ENCODE peak calls at places on chromosomes 13 and 19, in ten cellular contexts. One of them, this sample, is unnamed.

GRCh38 chr19:15149704-15150103 is 42.5 kb downstream of the SYDE1 start:
- DNase-seq in aorta: no peak
- DNase-seq in testis: no peak
- DNase-seq in AG04450: no peak
- DNase-seq in lung: no peak
- DNase-seq in tibial nerve: no peak
- DNase-seq in GM23248: no peak
- DNase-seq in WERI-Rb-1: no peak
- DNase-seq in CD8-positive, alpha-beta memory T cell: no peak
- DNase-seq in ovary: no peak
- DNase-seq in this sample: no peak

GRCh38 chr13:84491952-84492351 is 609.7 kb upstream of the SLITRK1 start:
- DNase-seq in testis: no peak
- DNase-seq in ovary: no peak
- DNase-seq in WERI-Rb-1: no peak
- DNase-seq in aorta: no peak
- DNase-seq in CD8-positive, alpha-beta memory T cell: no peak
- DNase-seq in lung: no peak
- DNase-seq in GM23248: no peak
- DNase-seq in AG04450: no peak
- DNase-seq in tibial nerve: no peak
- DNase-seq in this sample: no peak

GRCh38 chr13:67651908-67652307 is 421.8 kb upstream of the PCDH9 start:
- DNase-seq in WERI-Rb-1: no peak
- DNase-seq in aorta: no peak
- DNase-seq in ovary: no peak
- DNase-seq in tibial nerve: no peak
- DNase-seq in testis: no peak
- DNase-seq in lung: no peak
- DNase-seq in GM23248: no peak
- DNase-seq in AG04450: no peak
- DNase-seq in CD8-positive, alpha-beta memory T cell: no peak
- DNase-seq in this sample: no peak

GRCh38 chr19:6464070-6464873 is at the start of gene CRB3:
- DNase-seq in tibial nerve: no peak
- DNase-seq in AG04450: no peak
- DNase-seq in ovary: no peak
- DNase-seq in GM23248: no peak
- DNase-seq in lung: peak
- DNase-seq in CD8-positive, alpha-beta memory T cell: peak
- DNase-seq in WERI-Rb-1: no peak
- DNase-seq in aorta: no peak
- DNase-seq in testis: peak
- DNase-seq in this sample: no peak

GRCh38 chr13:88908896-88909535 is 1237.8 kb downstream of the SLITRK5 start:
- DNase-seq in aorta: no peak
- DNase-seq in tibial nerve: no peak
- DNase-seq in GM23248: no peak
- DNase-seq in lung: no peak
- DNase-seq in CD8-positive, alpha-beta memory T cell: no peak
- DNase-seq in testis: peak
- DNase-seq in ovary: no peak
- DNase-seq in WERI-Rb-1: no peak
- DNase-seq in AG04450: no peak
- DNase-seq in this sample: no peak

GRCh38 chr13:72255908-72256307 is 388.9 kb upstream of the DACH1 start:
- DNase-seq in AG04450: no peak
- DNase-seq in aorta: no peak
- DNase-seq in lung: no peak
- DNase-seq in GM23248: no peak
- DNase-seq in ovary: no peak
- DNase-seq in CD8-positive, alpha-beta memory T cell: no peak
- DNase-seq in WERI-Rb-1: peak
- DNase-seq in tibial nerve: no peak
- DNase-seq in testis: peak
- DNase-seq in this sample: no peak

GRCh38 chr13:51625555-51626345 is 41.5 kb downstream of the WDFY2 start:
- DNase-seq in WERI-Rb-1: no peak
- DNase-seq in testis: peak
- DNase-seq in ovary: no peak
- DNase-seq in tibial nerve: no peak
- DNase-seq in lung: no peak
- DNase-seq in GM23248: no peak
- DNase-seq in aorta: no peak
- DNase-seq in CD8-positive, alpha-beta memory T cell: no peak
- DNase-seq in AG04450: no peak
- DNase-seq in this sample: no peak

GRCh38 chr19:50531171-50531612 is 17.5 kb upstream of the ASPDH start:
- DNase-seq in testis: no peak
- DNase-seq in tibial nerve: no peak
- DNase-seq in WERI-Rb-1: no peak
- DNase-seq in lung: no peak
- DNase-seq in AG04450: no peak
- DNase-seq in ovary: no peak
- DNase-seq in aorta: no peak
- DNase-seq in CD8-positive, alpha-beta memory T cell: no peak
- DNase-seq in GM23248: no peak
- DNase-seq in this sample: peak

GRCh38 chr19:10078329-10078728 is 7.8 kb upstream of the SHFL start:
- DNase-seq in ovary: no peak
- DNase-seq in WERI-Rb-1: no peak
- DNase-seq in AG04450: no peak
- DNase-seq in aorta: no peak
- DNase-seq in testis: no peak
- DNase-seq in tibial nerve: no peak
- DNase-seq in GM23248: no peak
- DNase-seq in CD8-positive, alpha-beta memory T cell: no peak
- DNase-seq in lung: no peak
- DNase-seq in this sample: no peak

GRCh38 chr13:76512676-76513277 is 373.4 kb downstream of the KCTD12 start:
- DNase-seq in CD8-positive, alpha-beta memory T cell: no peak
- DNase-seq in WERI-Rb-1: no peak
- DNase-seq in testis: no peak
- DNase-seq in GM23248: peak
- DNase-seq in ovary: no peak
- DNase-seq in tibial nerve: no peak
- DNase-seq in AG04450: peak
- DNase-seq in lung: no peak
- DNase-seq in aorta: no peak
- DNase-seq in this sample: no peak

DNA sequence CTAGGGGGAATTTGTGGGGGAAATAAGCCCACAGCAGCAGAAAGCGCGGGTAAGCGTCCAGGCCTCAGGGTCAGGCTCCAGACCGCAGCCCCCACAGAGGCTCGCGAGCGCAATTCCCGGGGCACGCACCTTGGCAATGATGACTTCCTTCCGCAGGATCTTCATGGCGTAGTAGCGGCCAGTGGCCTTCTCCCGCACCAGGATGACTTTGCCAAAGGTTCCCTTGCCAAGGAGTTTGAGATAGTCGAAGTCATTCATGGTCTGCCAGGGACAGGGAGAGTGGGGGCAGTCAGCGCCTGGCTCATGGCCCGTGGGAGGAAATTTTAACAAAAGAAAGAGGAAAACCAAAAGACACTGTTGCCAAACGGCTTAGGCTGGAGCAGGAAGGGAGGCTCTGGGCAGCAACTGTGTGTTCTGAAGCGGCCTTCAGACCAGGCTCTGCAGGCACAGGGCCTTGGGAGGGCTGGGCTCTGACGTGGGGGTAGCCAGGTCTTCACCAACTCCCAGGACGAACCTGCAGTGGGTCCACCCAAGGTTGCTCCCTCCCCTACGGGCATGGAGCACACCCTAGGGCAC is 15.4 kb upstream of the CCNP start:
- DNase-seq in aorta: no peak
- DNase-seq in WERI-Rb-1: no peak
- DNase-seq in tibial nerve: peak
- DNase-seq in CD8-positive, alpha-beta memory T cell: no peak
- DNase-seq in testis: peak
- DNase-seq in GM23248: no peak
- DNase-seq in AG04450: no peak
- DNase-seq in ovary: peak
- DNase-seq in lung: peak
- DNase-seq in this sample: no peak
- H3K27ac ChIP-seq in aorta: no peak
- H3K27ac ChIP-seq in WERI-Rb-1: no peak
- H3K27ac ChIP-seq in tibial nerve: peak
- H3K27ac ChIP-seq in CD8-positive, alpha-beta memory T cell: no peak
- H3K27ac ChIP-seq in testis: peak
- H3K27ac ChIP-seq in GM23248: no peak
- H3K27ac ChIP-seq in AG04450: no peak
- H3K27ac ChIP-seq in ovary: peak
- H3K27ac ChIP-seq in lung: no peak
- H3K27ac ChIP-seq in this sample: no peak

DNA sequence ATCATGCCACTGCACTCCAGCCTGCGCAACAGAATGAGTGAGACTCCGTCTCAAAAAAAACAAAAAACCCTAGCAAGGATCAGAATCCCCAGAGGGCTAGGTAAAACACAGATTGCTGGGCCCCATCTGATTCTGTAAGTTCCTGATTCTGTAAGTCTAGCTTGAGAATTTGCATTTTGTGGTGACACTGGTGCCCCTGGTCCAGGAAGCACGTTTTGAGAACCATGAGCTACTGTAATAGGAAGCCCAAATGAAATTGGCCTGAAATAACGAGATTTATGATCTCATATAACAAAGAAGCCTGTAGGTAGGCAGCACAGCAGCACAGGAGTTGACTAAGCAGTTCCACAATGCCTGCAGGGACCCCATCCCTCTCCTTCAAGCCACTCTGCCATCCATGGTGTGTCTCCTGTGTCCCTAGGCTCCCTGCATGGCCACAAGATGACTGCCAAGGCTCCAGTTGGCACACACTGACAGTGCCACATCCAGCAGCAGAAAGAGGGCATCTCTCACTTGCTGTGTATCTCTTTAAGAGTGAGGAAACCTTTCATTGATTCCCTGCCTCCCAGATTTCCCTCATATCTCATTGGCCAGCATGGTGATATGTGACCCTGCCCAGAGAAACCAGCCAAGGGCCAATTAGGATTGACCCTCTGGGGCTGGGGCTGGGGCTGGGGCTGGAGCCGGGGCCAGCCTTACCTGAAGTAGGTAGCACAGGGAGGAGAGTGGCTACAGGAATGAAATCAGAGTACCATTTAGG is 21.7 kb downstream of the SIPA1L3 start:
- DNase-seq in aorta: no peak
- DNase-seq in WERI-Rb-1: no peak
- DNase-seq in ovary: no peak
- DNase-seq in lung: no peak
- DNase-seq in testis: no peak
- DNase-seq in CD8-positive, alpha-beta memory T cell: no peak
- DNase-seq in GM23248: no peak
- DNase-seq in AG04450: no peak
- DNase-seq in tibial nerve: no peak
- DNase-seq in this sample: no peak
- H3K4me3 ChIP-seq in aorta: no peak
- H3K4me3 ChIP-seq in WERI-Rb-1: no peak
- H3K4me3 ChIP-seq in ovary: no peak
- H3K4me3 ChIP-seq in lung: no peak
- H3K4me3 ChIP-seq in testis: no peak
- H3K4me3 ChIP-seq in CD8-positive, alpha-beta memory T cell: no peak
- H3K4me3 ChIP-seq in GM23248: no peak
- H3K4me3 ChIP-seq in AG04450: no peak
- H3K4me3 ChIP-seq in tibial nerve: no peak
- H3K4me3 ChIP-seq in this sample: no peak

DNA sequence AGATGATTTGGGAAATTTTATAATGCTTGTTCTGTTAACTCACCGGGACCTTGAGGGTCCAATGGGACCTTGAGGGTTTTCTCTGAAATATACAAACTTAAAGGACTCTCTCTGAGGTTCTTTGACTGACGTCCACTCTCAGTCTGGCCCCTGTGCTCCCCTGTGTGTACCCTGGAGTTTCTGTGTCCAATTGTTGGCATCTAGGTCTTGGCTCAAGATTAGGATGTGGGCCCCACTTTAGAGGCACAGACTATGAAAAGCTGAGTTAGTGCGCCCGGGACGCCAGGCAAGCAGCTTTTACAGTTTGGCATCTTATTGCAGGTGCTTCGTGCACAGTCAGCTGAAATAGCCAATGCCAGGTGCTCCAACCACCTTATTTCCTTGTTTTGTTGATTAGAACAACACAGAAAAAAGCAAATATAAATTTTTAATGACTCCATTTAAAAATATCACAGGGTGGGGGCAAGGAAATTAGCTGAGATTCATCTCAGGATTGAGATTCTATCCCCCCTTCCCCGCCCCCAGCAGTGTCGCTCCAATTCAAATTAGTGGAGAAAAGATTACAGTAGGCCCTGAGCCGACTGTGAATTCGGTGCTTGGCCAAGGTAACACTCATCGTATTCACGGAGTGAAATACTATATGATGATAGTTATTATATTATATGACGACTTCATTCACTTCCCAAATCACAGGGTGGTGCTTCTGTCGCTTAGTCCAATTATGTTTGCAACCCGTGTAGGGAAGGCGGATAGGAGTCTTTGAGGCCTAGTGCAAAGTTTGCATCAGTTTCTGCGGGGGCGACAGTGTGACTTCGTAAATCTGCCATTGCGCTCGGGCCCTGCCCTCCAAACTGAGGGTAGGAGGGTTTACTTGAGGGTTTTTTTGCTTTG is 4.3 kb downstream of the SOX1 start:
- DNase-seq in CD8-positive, alpha-beta memory T cell: no peak
- DNase-seq in testis: no peak
- DNase-seq in GM23248: no peak
- DNase-seq in ovary: no peak
- DNase-seq in lung: no peak
- DNase-seq in aorta: no peak
- DNase-seq in tibial nerve: no peak
- DNase-seq in AG04450: no peak
- DNase-seq in WERI-Rb-1: no peak
- DNase-seq in this sample: no peak
- H3K27ac ChIP-seq in CD8-positive, alpha-beta memory T cell: no peak
- H3K27ac ChIP-seq in testis: no peak
- H3K27ac ChIP-seq in GM23248: no peak
- H3K27ac ChIP-seq in ovary: no peak
- H3K27ac ChIP-seq in lung: no peak
- H3K27ac ChIP-seq in aorta: no peak
- H3K27ac ChIP-seq in tibial nerve: no peak
- H3K27ac ChIP-seq in AG04450: no peak
- H3K27ac ChIP-seq in WERI-Rb-1: no peak
- H3K27ac ChIP-seq in this sample: no peak

DNA sequence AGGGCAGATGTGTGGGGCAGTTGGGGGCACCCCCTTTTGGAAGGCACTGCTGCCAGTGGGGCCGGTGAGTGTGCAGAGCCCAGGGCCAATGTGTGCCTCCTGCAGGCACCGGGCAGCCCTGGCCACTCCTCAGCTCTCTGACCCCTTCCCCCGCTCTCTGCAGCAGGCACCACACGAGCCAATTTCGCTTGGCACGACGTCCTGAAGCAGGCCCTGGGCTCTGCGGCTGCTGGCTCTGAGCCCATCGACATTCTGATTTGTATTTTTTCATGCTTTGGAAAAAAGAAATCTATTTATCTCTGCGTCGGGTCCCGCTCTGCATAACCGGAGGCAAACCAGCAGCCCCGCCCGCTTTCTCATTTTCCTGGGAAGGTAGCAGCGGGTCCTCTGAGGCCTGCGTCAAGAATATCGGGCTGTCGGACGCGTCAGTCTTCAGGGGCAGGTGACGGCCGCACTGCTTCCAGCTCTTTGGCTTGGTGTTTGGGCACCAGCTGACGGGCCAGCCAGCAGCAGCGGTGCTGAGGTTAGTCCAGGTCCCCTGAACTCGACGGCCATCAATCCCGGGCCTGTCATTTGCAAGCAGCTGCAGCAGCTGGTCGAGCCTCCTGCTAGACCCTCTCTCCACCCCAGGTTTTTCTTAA is 134.3 kb downstream of the KDM4B start:
- DNase-seq in lung: no peak
- DNase-seq in CD8-positive, alpha-beta memory T cell: no peak
- DNase-seq in GM23248: peak
- DNase-seq in ovary: no peak
- DNase-seq in AG04450: no peak
- DNase-seq in WERI-Rb-1: peak
- DNase-seq in testis: peak
- DNase-seq in tibial nerve: peak
- DNase-seq in aorta: peak
- DNase-seq in this sample: no peak
- H3K4me3 ChIP-seq in lung: no peak
- H3K4me3 ChIP-seq in CD8-positive, alpha-beta memory T cell: no peak
- H3K4me3 ChIP-seq in GM23248: no peak
- H3K4me3 ChIP-seq in ovary: no peak
- H3K4me3 ChIP-seq in AG04450: no peak
- H3K4me3 ChIP-seq in WERI-Rb-1: no peak
- H3K4me3 ChIP-seq in testis: no peak
- H3K4me3 ChIP-seq in tibial nerve: no peak
- H3K4me3 ChIP-seq in aorta: no peak
- H3K4me3 ChIP-seq in this sample: peak

This sample was measured in coronary artery.